ENCODE peak calls at places on chromosomes 16 and 17, in four cellular contexts. W, Y, L and K are unnamed samples.

GRCh38 chr17:72373910-72374741 is 253.3 kb downstream of the SOX9 start:
- DNase-seq in W (peak; percentile 37), L (peak; percentile 90), Y (no peak), K (no peak)

GRCh38 chr16:66926171-66926570 is 836 bp upstream of the RRAD start:
- DNase-seq in W (no peak), Y (no peak), L (no peak), K (peak; percentile 73)

GRCh38 chr16:56389554-56389953 is 35.8 kb downstream of the AMFR start:
- DNase-seq in L (no peak), W (no peak), Y (no peak), K (no peak)

GRCh38 chr17:48310748-48311213 is 119.2 kb downstream of the SKAP1 start:
- DNase-seq in Y (no peak), W (peak; percentile 53), L (peak; percentile 72), K (peak; percentile 71)

GRCh38 chr16:83622010-83622409 is 185.8 kb upstream of the HSBP1 start:
- DNase-seq in Y (no peak), L (no peak), W (no peak), K (no peak)

GRCh38 chr16:70804729-70805169 is 3.8 kb upstream of the VAC14 start:
- DNase-seq in L (no peak), W (no peak), Y (no peak), K (no peak)

GRCh38 chr16:27400751-27401620 is 988 bp upstream of the IL21R start:
- DNase-seq in L (no peak), Y (no peak), W (no peak), K (no peak)

GRCh38 chr17:15340966-15341365 is 431 bp downstream of the TEKT3 start:
- DNase-seq in W (peak; percentile 40), L (no peak), Y (no peak), K (no peak)

GRCh38 chr17:46046957-46047356 is 47.9 kb downstream of the STH start:
- DNase-seq in Y (no peak), L (no peak), W (no peak), K (no peak)

DNA sequence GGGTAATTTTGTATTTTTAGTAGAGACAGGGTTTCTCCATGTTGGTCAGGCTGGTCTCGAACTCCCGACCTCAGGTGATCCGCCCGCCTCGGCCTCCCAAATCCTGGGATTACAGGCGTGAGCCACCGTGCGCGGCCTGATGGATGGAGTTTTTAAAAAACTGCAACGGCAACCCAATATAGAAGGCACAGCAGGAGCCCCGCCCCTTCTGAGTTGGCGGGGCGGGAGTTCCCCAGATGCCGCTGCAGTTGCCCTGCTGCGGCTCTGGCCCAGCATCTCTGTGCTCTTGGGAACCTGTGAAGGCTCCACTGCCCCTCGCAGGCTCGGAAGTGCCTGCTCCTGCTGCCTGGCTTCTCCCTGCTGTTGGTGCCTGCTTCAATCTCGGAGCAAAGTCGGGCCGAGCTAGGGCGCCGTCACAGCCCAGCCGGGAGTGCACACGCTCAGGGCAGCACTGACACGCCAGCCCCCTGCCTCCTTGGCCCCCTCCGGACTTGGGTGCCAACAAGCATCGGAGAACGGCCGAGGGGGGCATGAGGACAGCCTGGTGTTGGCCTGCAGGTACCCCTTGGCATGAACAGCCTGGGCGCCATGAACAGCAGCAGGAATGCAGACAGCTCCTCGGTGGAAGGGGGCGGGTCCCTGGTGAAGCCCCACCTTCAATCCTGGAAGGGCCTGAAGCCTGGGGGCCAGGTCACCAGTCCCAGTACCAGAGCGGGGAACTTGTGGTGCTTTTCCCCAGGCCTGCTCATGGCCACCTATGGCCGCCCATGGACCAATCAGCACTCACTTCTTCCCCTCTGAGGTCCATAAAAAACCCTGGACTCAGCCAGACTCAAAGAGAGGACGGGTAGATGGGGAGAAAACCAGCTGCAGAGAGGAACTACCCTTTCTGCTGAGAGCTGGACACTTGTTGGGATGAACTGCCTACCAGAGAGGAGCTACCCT is 2.3 kb upstream of the NT5M start:
- DNase-seq in W (peak; percentile 93), L (no peak), Y (no peak), K (peak; percentile 80)
- H3K4me3 ChIP-seq in W (peak overlapping the region; percentile 63), L (no peak overlapping the region), Y (peak overlapping the region; percentile 36), K (peak overlapping the region; percentile 61)

DNA sequence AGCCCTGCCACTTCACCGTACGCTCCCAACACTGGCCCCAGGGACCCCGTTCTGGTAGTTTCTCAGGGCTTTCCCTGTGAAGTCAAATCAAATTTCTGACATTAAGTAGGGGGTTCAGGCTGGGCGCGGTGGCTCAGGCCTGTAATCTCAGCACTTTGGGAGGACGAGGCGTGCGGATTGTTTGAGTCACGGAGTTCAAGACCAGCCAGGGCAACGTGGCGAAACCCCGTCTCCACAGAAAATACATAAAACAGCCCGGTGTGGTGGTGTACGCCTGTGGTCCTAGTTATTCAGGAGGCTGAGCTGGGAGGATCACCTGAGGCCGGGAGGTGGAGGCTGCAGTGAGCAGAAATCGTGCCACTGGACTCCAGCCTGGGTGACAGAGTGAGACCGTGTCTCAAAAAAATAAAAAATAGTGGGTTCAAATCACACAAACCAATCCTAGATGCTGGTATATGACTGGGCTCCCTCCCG is 632 bp downstream of the CYBC1 start:
- DNase-seq in L (no peak), Y (no peak), W (no peak), K (no peak)
- H3K27ac ChIP-seq in L (peak overlapping the region; percentile 41), Y (peak overlapping the region; percentile 96), W (no peak overlapping the region), K (peak overlapping the region; percentile 93)

DNA sequence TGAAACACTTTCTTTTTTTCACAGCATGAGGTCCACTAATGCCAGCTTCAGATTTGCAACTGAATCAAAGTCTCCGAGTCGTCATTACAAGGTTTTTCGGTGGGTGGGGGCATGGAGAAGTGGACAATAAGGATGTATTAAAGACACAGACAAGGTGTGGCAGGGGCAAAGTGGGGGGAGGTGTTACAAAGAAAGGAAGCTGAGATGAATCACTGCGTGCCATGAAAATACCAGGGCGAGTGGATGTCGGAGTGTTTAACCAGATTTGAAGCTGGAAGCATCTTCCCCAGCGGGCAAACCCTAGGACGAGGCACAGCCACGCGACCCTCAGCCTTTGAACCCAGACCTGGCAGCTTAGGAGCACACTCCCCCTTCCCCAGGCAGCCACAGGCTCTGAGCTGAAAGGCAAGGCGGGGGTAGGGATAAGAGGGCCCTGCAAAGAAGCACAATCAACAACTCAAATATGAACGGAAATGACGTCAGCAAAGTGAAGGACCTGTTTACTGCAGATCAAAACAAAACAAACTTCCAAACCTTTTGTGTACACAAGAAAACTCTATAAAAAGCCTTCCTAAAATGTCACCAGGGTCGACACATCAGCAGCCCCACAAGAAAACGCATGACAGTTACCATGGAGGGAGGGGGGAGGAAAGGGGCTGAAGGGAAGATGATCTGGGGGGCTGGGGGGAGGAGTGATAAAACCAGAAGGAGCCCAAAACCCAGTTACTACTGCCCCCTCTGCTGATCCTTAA is 5.6 kb upstream of the ZFHX3 start:
- DNase-seq in L (no peak), W (no peak), Y (no peak), K (peak; percentile 71)
- H3K4me3 ChIP-seq in L (no peak overlapping the region), W (no peak overlapping the region), Y (no peak overlapping the region), K (no peak overlapping the region)

DNA sequence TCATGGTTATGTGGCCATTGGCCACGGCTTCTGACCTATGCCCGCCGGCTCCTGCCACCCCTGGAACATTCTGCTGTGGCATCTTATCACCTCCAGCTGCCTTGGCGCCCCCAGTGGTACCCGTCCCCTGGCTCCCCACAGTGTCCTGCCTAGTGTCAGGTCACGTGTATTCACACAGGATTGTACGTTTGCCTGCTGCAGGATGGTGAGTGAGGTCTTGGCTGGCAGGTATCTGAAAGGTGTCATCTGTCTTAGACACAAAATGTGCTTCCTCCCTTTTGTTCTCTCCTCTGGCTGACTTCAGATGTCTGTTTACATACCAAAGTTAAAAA is 24.9 kb downstream of the DBNDD1 start:
- DNase-seq in Y (no peak), L (no peak), W (no peak), K (no peak)
- H3K27ac ChIP-seq in Y (peak overlapping the region; percentile 94), L (no peak overlapping the region), W (no peak overlapping the region), K (peak overlapping the region; percentile 51)

DNA sequence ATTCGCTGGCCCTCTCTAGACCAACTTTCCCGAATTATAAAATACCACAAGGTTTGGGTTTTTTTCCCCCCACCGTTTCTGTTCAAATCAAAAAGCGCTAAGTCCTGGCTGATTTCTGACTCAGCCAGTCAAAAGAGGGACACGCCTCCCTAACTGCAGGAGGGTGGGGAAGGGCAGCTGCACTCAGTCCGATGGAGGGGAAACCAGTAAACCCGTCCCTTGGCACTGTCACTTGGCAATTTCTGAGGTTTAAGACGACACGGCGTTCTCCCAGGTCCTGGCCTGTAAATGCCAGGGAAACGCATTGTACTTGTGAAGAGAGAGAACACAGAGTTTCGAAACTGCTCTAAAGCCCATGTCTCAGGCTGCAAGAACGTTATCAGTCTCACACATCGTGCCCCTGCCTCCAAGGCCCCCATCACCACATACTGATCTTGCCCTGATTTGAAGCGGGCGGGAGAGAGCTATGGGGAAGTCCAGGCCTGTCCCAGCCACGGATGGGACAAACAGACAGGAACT is 57.9 kb downstream of the ZFHX3 start:
- DNase-seq in L (peak; percentile 52), Y (no peak), W (peak; percentile 45), K (no peak)
- H3K4me3 ChIP-seq in L (peak overlapping the region; percentile 30), Y (peak overlapping the region; percentile 25), W (no peak overlapping the region), K (peak overlapping the region; percentile 3)

DNA sequence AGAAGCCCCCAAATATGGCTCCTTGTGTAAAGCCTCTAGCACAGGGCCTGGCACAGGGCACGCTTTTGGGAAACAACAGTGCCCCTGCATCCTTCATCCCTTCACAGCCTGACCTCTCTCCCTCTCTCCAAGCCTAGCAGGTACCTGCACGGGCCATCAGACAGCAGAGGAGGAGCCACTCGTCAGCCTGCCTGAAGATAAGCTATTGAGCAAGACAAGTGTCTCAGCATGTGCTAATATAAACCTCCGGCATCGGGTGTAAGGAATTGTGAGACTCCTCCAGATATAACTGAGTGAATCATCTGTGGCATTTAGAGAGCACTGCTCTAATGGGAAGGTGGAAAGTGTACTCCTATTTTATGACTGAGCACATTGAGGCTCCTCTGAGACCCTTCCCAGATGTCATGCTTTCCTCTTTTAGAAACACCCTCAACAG is 38.3 kb downstream of the TBX4 start:
- DNase-seq in Y (no peak), L (no peak), W (no peak), K (no peak)
- H3K27ac ChIP-seq in Y (no peak overlapping the region), L (no peak overlapping the region), W (no peak overlapping the region), K (no peak overlapping the region)

DNA sequence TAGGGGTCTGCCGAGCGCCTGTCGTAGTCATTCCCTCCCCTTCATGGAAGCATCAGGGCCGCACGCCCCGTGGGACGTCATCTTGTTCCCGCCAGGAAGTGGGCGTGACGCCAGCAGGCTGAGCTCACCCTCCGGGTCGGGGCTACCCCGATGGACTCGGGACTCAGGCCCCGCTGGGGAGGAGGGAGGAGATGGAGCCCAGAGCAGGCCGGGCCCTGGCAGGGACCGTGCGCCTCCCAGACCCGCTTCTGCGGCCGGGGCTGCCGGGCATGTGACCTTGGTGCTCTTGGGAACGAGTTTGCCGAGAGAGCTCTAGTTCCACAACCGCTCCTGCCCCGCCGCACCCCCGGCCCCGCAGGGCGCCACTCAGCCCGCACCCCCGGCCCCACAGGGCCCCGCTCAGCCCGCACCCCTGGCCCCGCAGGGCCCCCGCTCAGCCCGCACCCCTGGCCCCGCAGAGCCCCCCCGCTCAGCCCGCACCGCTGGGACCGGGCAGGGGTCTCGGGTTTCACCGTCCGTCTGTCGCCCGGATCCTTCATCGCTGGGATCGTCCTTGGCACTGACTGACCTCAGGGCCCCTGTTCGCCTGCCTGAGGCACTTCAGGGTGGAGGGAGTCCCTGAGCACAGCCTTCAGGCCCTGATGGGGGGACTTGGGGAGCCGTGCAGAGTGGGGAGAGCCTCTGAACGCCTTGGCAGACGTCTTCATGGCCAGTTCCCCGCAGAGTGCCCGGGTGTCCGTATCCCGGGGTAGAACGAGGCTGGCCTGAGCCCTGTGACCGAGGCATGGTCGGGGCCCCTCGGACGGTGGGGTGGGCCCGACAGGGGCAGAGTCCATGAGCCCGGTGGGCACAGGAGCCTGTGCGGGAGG is 5.8 kb downstream of the CACNA1H start:
- DNase-seq in W (no peak), L (peak; percentile 50), Y (no peak), K (peak; percentile 93)
- H3K4me3 ChIP-seq in W (no peak overlapping the region), L (no peak overlapping the region), Y (no peak overlapping the region), K (no peak overlapping the region)

GRCh38 chr17:79453481-79453880 is 157.4 kb downstream of the RBFOX3 start:
- DNase-seq in W (no peak), Y (no peak), L (no peak), K (no peak)
- H3K27ac ChIP-seq in W (no peak overlapping the region), Y (no peak overlapping the region), L (no peak overlapping the region), K (no peak overlapping the region)